ENCODE peak calls at places on chromosomes 5 and 9, in seven cellular contexts. One of them, this sample, is unnamed.

GRCh38 chr9:35844628-35845301 is 15.7 kb downstream of the TMEM8B start:
- DNase-seq in fibroblast of lung: peak
- DNase-seq in stomach: peak
- DNase-seq in neural crest cell: no peak
- DNase-seq in thoracic aorta: peak
- DNase-seq in cardiac muscle cell: peak
- DNase-seq in fibroblast of pulmonary artery: peak
- DNase-seq in this sample: peak

GRCh38 chr9:4662989-4663792 is 1.1 kb downstream of the PLPP6 start:
- DNase-seq in fibroblast of lung: no peak
- DNase-seq in stomach: no peak
- DNase-seq in neural crest cell: no peak
- DNase-seq in thoracic aorta: no peak
- DNase-seq in cardiac muscle cell: no peak
- DNase-seq in fibroblast of pulmonary artery: no peak
- DNase-seq in this sample: peak

GRCh38 chr5:137055271-137055872 is 443.8 kb downstream of the SPOCK1 start:
- DNase-seq in fibroblast of lung: no peak
- DNase-seq in stomach: no peak
- DNase-seq in neural crest cell: no peak
- DNase-seq in thoracic aorta: no peak
- DNase-seq in cardiac muscle cell: peak
- DNase-seq in fibroblast of pulmonary artery: peak
- DNase-seq in this sample: no peak

GRCh38 chr9:5455181-5455580 is 4.8 kb downstream of the CD274 start:
- DNase-seq in fibroblast of lung: peak
- DNase-seq in stomach: no peak
- DNase-seq in neural crest cell: no peak
- DNase-seq in thoracic aorta: no peak
- DNase-seq in cardiac muscle cell: peak
- DNase-seq in fibroblast of pulmonary artery: peak
- DNase-seq in this sample: no peak

GRCh38 chr5:155193483-155194107 is 180.0 kb downstream of the KIF4B start:
- DNase-seq in fibroblast of lung: no peak
- DNase-seq in stomach: no peak
- DNase-seq in neural crest cell: no peak
- DNase-seq in thoracic aorta: no peak
- DNase-seq in cardiac muscle cell: no peak
- DNase-seq in fibroblast of pulmonary artery: no peak
- DNase-seq in this sample: no peak

GRCh38 chr9:107989544-107989943 is 500.0 kb upstream of the KLF4 start:
- DNase-seq in fibroblast of lung: no peak
- DNase-seq in stomach: no peak
- DNase-seq in neural crest cell: no peak
- DNase-seq in thoracic aorta: no peak
- DNase-seq in cardiac muscle cell: peak
- DNase-seq in fibroblast of pulmonary artery: peak
- DNase-seq in this sample: no peak

GRCh38 chr5:54295658-54296276 is 14.6 kb downstream of the ARL15 start:
- DNase-seq in fibroblast of lung: no peak
- DNase-seq in stomach: no peak
- DNase-seq in neural crest cell: no peak
- DNase-seq in thoracic aorta: no peak
- DNase-seq in cardiac muscle cell: no peak
- DNase-seq in fibroblast of pulmonary artery: no peak
- DNase-seq in this sample: no peak

GRCh38 chr9:107213561-107214028 is 69.5 kb upstream of the RAD23B start:
- DNase-seq in fibroblast of lung: peak
- DNase-seq in stomach: no peak
- DNase-seq in neural crest cell: no peak
- DNase-seq in thoracic aorta: no peak
- DNase-seq in cardiac muscle cell: peak
- DNase-seq in fibroblast of pulmonary artery: peak
- DNase-seq in this sample: peak

GRCh38 chr5:60519372-60519771 is 180.6 kb downstream of the DEPDC1B start:
- DNase-seq in fibroblast of lung: no peak
- DNase-seq in stomach: no peak
- DNase-seq in neural crest cell: no peak
- DNase-seq in thoracic aorta: no peak
- DNase-seq in cardiac muscle cell: no peak
- DNase-seq in fibroblast of pulmonary artery: no peak
- DNase-seq in this sample: no peak

GRCh38 chr9:92724528-92725265 is 39.9 kb downstream of the BICD2 start:
- DNase-seq in fibroblast of lung: no peak
- DNase-seq in stomach: peak
- DNase-seq in neural crest cell: no peak
- DNase-seq in thoracic aorta: no peak
- DNase-seq in cardiac muscle cell: no peak
- DNase-seq in fibroblast of pulmonary artery: no peak
- DNase-seq in this sample: no peak

GRCh38 chr5:69046375-69046957 is 47.3 kb upstream of the SLC30A5 start:
- DNase-seq in fibroblast of lung: peak
- DNase-seq in stomach: no peak
- DNase-seq in neural crest cell: no peak
- DNase-seq in thoracic aorta: no peak
- DNase-seq in cardiac muscle cell: peak
- DNase-seq in fibroblast of pulmonary artery: no peak
- DNase-seq in this sample: no peak

GRCh38 chr9:2704504-2704903 is 12.8 kb upstream of the KCNV2 start:
- DNase-seq in fibroblast of lung: peak
- DNase-seq in stomach: no peak
- DNase-seq in neural crest cell: no peak
- DNase-seq in thoracic aorta: no peak
- DNase-seq in cardiac muscle cell: no peak
- DNase-seq in fibroblast of pulmonary artery: no peak
- DNase-seq in this sample: no peak

GRCh38 chr9:114364528-114365041 is 23.2 kb downstream of the AKNA start:
- DNase-seq in fibroblast of lung: peak
- DNase-seq in stomach: no peak
- DNase-seq in neural crest cell: no peak
- DNase-seq in thoracic aorta: no peak
- DNase-seq in cardiac muscle cell: no peak
- DNase-seq in fibroblast of pulmonary artery: no peak
- DNase-seq in this sample: no peak

GRCh38 chr5:119743927-119744326 is 114.6 kb downstream of the FAM170A start:
- DNase-seq in fibroblast of lung: no peak
- DNase-seq in stomach: no peak
- DNase-seq in neural crest cell: peak
- DNase-seq in thoracic aorta: no peak
- DNase-seq in cardiac muscle cell: peak
- DNase-seq in fibroblast of pulmonary artery: peak
- DNase-seq in this sample: peak

GRCh38 chr5:40784027-40784653 is 14.0 kb downstream of the PRKAA1 start:
- DNase-seq in fibroblast of lung: no peak
- DNase-seq in stomach: no peak
- DNase-seq in neural crest cell: no peak
- DNase-seq in thoracic aorta: no peak
- DNase-seq in cardiac muscle cell: no peak
- DNase-seq in fibroblast of pulmonary artery: no peak
- DNase-seq in this sample: no peak

GRCh38 chr9:97176206-97176605 is 131.3 kb upstream of the CCDC180 start:
- DNase-seq in fibroblast of lung: no peak
- DNase-seq in stomach: no peak
- DNase-seq in neural crest cell: no peak
- DNase-seq in thoracic aorta: no peak
- DNase-seq in cardiac muscle cell: peak
- DNase-seq in fibroblast of pulmonary artery: peak
- DNase-seq in this sample: no peak

GRCh38 chr5:149966901-149967419 is 6.4 kb downstream of the SLC26A2 start:
- DNase-seq in fibroblast of lung: no peak
- DNase-seq in stomach: no peak
- DNase-seq in neural crest cell: no peak
- DNase-seq in thoracic aorta: no peak
- DNase-seq in cardiac muscle cell: no peak
- DNase-seq in fibroblast of pulmonary artery: no peak
- DNase-seq in this sample: no peak

GRCh38 chr9:129330711-129331279 is 152.7 kb upstream of the IER5L start:
- DNase-seq in fibroblast of lung: peak
- DNase-seq in stomach: no peak
- DNase-seq in neural crest cell: no peak
- DNase-seq in thoracic aorta: no peak
- DNase-seq in cardiac muscle cell: peak
- DNase-seq in fibroblast of pulmonary artery: peak
- DNase-seq in this sample: no peak

DNA sequence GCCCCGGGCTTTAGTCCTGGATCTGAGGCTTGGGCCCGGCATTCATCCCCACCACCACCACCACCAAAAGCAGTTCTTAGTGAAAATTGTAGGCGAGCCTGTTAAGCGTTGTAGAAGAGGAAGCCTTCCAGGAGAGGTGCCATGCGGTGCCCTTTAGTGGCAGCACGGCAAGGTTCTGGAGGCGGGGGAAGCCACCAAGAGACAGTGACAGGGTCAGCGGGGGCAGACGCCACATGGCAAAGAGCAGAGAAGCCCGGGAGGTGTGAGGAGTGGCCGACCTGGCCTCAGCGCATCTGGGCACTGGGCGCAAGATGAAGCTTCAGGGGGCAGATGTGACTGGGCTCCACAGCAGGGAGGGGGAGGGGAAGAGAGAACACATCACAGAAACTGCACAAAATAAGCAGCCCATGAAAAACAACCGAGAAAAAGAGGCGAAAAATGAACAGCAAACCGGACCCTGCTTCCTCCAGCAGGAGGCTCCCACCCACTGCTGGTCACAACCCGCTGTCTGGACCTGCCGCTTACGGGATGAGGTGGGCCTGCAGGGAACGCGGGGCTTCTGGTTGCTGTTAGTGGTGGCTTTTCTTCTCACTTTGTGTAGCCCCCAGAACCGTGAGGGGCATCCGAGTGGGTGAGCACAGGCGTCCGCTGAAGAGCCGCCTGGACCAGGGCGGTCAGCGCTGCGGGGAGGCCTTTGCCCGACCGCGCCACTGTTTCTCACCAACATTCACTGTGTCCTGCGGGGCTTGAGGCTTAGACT is 4.3 kb downstream of the LRRC14B start:
- DNase-seq in fibroblast of lung: no peak
- DNase-seq in stomach: no peak
- DNase-seq in neural crest cell: no peak
- DNase-seq in thoracic aorta: no peak
- DNase-seq in cardiac muscle cell: no peak
- DNase-seq in fibroblast of pulmonary artery: no peak
- DNase-seq in this sample: no peak
- TF ChIP-seq CTCF in fibroblast of lung: no peak
- TF ChIP-seq CTCF in stomach: no peak
- TF ChIP-seq CTCF in neural crest cell: no peak
- TF ChIP-seq CTCF in thoracic aorta: no peak
- TF ChIP-seq CTCF in cardiac muscle cell: no peak
- TF ChIP-seq CTCF in fibroblast of pulmonary artery: peak
- TF ChIP-seq CTCF in this sample: no peak

DNA sequence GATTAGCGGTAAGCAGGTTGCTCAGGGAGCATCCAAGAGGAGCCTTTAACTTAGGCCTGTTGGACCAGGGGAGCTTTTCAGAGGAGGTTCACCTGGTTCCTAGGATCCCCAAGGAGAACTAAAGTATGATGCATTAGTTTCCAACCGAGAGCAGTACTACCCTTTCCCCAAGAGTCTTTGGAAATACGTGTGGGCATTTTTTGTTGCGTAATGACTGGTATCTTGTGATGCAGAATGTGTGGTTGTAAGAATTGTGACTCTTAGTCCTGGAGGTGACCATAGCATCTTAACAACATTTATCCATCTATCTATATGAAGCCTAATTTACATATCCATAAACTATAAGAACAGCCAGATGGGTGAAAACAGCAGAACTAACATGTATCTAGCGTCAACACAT is 11.0 kb downstream of the CFAP95 start:
- DNase-seq in fibroblast of lung: no peak
- DNase-seq in stomach: no peak
- DNase-seq in neural crest cell: no peak
- DNase-seq in thoracic aorta: no peak
- DNase-seq in cardiac muscle cell: no peak
- DNase-seq in fibroblast of pulmonary artery: no peak
- DNase-seq in this sample: no peak
- TF ChIP-seq CTCF in fibroblast of lung: no peak
- TF ChIP-seq CTCF in stomach: no peak
- TF ChIP-seq CTCF in neural crest cell: no peak
- TF ChIP-seq CTCF in thoracic aorta: no peak
- TF ChIP-seq CTCF in cardiac muscle cell: no peak
- TF ChIP-seq CTCF in fibroblast of pulmonary artery: no peak
- TF ChIP-seq CTCF in this sample: no peak

DNA sequence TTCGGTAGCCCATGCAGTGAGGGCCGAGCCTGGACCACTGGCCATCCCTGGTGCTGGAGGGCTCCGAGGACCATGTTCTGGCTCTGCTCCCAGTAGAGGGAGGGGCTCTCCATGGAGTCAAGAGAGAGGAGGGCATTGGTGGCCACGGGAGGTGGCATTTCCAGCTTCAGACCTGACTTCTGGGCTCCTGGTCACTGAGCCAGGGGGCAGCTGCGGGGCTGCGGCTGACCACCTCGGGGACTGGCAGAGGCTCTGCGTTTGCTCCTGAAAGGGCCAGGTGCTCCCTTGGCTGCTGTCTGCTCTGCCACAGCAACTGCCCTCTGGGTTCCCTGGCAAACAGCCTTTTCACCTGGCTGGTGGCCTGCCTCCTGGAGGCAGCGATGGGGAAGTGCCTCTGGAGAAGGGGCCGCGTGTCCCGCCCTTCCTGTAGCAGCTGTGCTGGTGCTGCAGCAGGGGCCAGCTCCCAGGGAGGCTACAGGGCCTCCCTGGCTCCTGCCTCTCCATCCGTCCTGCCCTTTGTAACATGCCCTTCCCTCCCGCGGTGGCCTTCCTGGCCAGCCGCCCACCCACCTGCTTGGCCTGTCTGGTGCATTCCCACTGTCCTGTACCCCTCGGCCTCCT is 144.6 kb downstream of the CACNA1B start:
- DNase-seq in fibroblast of lung: no peak
- DNase-seq in stomach: peak
- DNase-seq in neural crest cell: no peak
- DNase-seq in thoracic aorta: no peak
- DNase-seq in cardiac muscle cell: peak
- DNase-seq in fibroblast of pulmonary artery: peak
- DNase-seq in this sample: no peak
- TF ChIP-seq CTCF in fibroblast of lung: no peak
- TF ChIP-seq CTCF in stomach: no peak
- TF ChIP-seq CTCF in neural crest cell: peak
- TF ChIP-seq CTCF in thoracic aorta: no peak
- TF ChIP-seq CTCF in cardiac muscle cell: peak
- TF ChIP-seq CTCF in fibroblast of pulmonary artery: peak
- TF ChIP-seq CTCF in this sample: no peak

DNA sequence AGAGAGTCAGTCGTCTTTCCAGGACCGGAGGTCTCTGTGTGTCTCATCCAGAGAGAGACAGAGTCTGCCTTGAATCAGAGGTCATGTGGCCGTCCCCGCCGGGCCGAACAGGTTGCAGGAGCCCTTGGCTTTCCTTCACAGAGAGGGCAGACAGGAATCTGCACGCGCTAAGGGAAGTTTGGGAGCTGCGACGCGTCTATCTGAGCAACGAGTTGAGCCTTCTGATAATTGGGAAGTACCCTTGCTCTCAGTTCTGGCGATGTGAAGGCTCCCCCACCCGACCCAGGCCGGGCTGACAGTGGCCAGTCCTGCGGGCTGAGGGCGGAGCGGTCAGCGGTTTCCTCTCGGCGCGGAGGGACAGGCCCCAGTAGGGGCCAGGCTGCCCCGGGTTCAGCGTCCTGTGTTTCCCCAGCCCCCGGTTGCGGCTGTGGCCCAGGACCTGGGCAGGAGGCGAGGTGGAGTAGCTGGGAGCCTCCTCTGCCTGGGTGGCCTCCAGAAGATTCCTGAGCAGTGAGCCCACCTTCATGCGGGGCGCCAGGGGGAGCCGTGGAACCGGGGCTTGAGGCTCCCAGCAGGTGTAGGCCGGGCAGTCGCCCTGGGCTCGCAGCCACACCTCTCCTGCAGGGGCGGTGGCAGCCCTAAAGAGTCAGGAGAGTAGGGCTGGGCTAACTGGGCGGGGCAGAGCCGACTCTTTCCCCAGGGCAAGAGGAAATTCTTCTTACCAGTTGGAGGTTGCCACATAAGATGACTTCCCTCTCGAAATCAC is 13.8 kb downstream of the NR2F1 start:
- DNase-seq in fibroblast of lung: no peak
- DNase-seq in stomach: peak
- DNase-seq in neural crest cell: no peak
- DNase-seq in thoracic aorta: no peak
- DNase-seq in cardiac muscle cell: peak
- DNase-seq in fibroblast of pulmonary artery: no peak
- DNase-seq in this sample: no peak
- TF ChIP-seq CTCF in fibroblast of lung: no peak
- TF ChIP-seq CTCF in stomach: no peak
- TF ChIP-seq CTCF in neural crest cell: peak
- TF ChIP-seq CTCF in thoracic aorta: no peak
- TF ChIP-seq CTCF in cardiac muscle cell: peak
- TF ChIP-seq CTCF in fibroblast of pulmonary artery: no peak
- TF ChIP-seq CTCF in this sample: no peak

This sample was measured in GM20000.